ENCODE peak calls at places on chromosomes 3 and 15, in seven cellular contexts. Y, P, V, R, D, Z and W are unnamed samples.
A peak's percentile ranks its signal among the peaks of the same experiment; 100 is the strongest.

GRCh38 chr15:44595246-44595645 is 58.3 kb downstream of the EIF3J start:
- DNase-seq in Y (no peak), Z (no peak), R (no peak), P (no peak), V (no peak), D (no peak), W (no peak)

GRCh38 chr15:60529332-60529731 is 50.4 kb upstream of the ICE2 start:
- DNase-seq in V (no peak), Y (no peak), R (no peak), D (no peak), Z (no peak), P (no peak), W (no peak)

GRCh38 chr3:131735121-131735520 is 232.3 kb upstream of the MRPL3 start:
- DNase-seq in R (no peak), Y (no peak), V (no peak), Z (no peak), D (peak; percentile 76), P (no peak), W (no peak)

GRCh38 chr3:87037652-87038051 is 46.7 kb upstream of the VGLL3 start:
- DNase-seq in Y (no peak), D (no peak), Z (no peak), R (no peak), P (no peak), V (no peak), W (no peak)

GRCh38 chr3:196537319-196537984 is 22.3 kb upstream of the SMCO1 start:
- DNase-seq in R (peak; percentile 13), Z (peak; percentile 37), P (no peak), V (no peak), D (peak; percentile 68), Y (no peak), W (peak; percentile 69)

GRCh38 chr15:100731259-100732156 is 129.1 kb downstream of the ASB7 start:
- DNase-seq in R (peak; percentile 36), D (no peak), Y (no peak), V (no peak), P (no peak), Z (no peak), W (no peak)

GRCh38 chr3:64152100-64152499 is 73.2 kb downstream of the PRICKLE2 start:
- DNase-seq in R (peak; percentile 89), P (no peak), Y (no peak), Z (no peak), V (no peak), D (peak; percentile 92), W (no peak)

GRCh38 chr15:77059761-77060345 is 11.1 kb downstream of the TSPAN3 start:
- DNase-seq in P (peak; percentile 37), V (no peak), Y (no peak), Z (no peak), R (peak; percentile 15), D (peak; percentile 31), W (no peak)

GRCh38 chr3:66019896-66020295 is 18.8 kb downstream of the MAGI1 start:
- DNase-seq in Y (no peak), Z (no peak), V (no peak), R (no peak), D (no peak), P (no peak), W (no peak)

GRCh38 chr15:89783111-89783860 is 7.2 kb downstream of the MESP2 start:
- DNase-seq in Z (no peak), D (peak; percentile 37), P (no peak), R (peak; percentile 29), Y (no peak), V (no peak), W (no peak)

GRCh38 chr15:91611924-91612323 is 241.6 kb upstream of the SLCO3A1 start:
- DNase-seq in Z (no peak), R (no peak), D (no peak), V (no peak), P (no peak), Y (no peak), W (no peak)

GRCh38 chr3:142963266-142964149 is at the start of gene PAQR9:
- DNase-seq in Z (peak; percentile 23), Y (no peak), D (no peak), V (no peak), R (no peak), P (no peak), W (no peak)

GRCh38 chr3:4776399-4776979 is 202.7 kb upstream of the BHLHE40 start:
- DNase-seq in Y (no peak), P (peak; percentile 57), D (no peak), V (no peak), R (no peak), Z (peak; percentile 4), W (no peak)

GRCh38 chr3:185647880-185648210 is 61.8 kb downstream of the SENP2 start:
- DNase-seq in V (no peak), P (no peak), D (no peak), Z (no peak), Y (no peak), R (no peak), W (no peak)

GRCh38 chr15:89364341-89364740 is 29.7 kb upstream of the POLG start:
- DNase-seq in D (no peak), Z (no peak), V (peak; percentile 29), P (no peak), Y (no peak), R (no peak), W (no peak)

GRCh38 chr3:122996038-122996580 is 31.5 kb downstream of the SEMA5B start:
- DNase-seq in Y (no peak), R (no peak), D (no peak), V (peak; percentile 14), P (no peak), Z (no peak), W (no peak)

GRCh38 chr15:63500265-63501250 is 3.8 kb upstream of the USP3 start:
- DNase-seq in P (no peak), V (no peak), R (no peak), Z (no peak), Y (no peak), D (no peak), W (no peak)

GRCh38 chr3:150443331-150443741 is 35.2 kb downstream of the TSC22D2 start:
- DNase-seq in P (no peak), V (no peak), Y (no peak), D (peak; percentile 48), Z (no peak), R (peak; percentile 80), W (no peak)

GRCh38 chr3:157785071-157785826 is 282.0 kb upstream of the VEPH1 start:
- DNase-seq in Z (peak; percentile 79), P (no peak), R (peak; percentile 94), D (peak; percentile 83), Y (no peak), V (peak; percentile 14), W (no peak)

GRCh38 chr3:45807645-45808540 is 11.6 kb upstream of the SLC6A20 start:
- DNase-seq in P (no peak), V (no peak), Y (no peak), D (no peak), Z (no peak), R (no peak), W (no peak)

GRCh38 chr15:89625716-89626115 is 29.6 kb downstream of the KIF7 start:
- DNase-seq in D (no peak), Z (no peak), R (no peak), P (no peak), Y (no peak), V (no peak), W (no peak)

GRCh38 chr3:180640987-180641386 is 38.3 kb downstream of the CCDC39 start:
- DNase-seq in V (no peak), P (no peak), Z (no peak), D (no peak), Y (no peak), R (no peak), W (no peak)

GRCh38 chr3:180646187-180646790 is 33.0 kb downstream of the CCDC39 start:
- DNase-seq in P (no peak), D (peak; percentile 2), V (no peak), Y (no peak), Z (peak; percentile 6), R (no peak), W (no peak)
- TF ChIP-seq CTCF in P (peak; percentile 33), D (no peak), V (no peak), Y (no peak), Z (peak; percentile 36), R (peak; percentile 13), W (no peak)

GRCh38 chr15:69344238-69344637 is 45.5 kb downstream of the PAQR5 start:
- DNase-seq in Y (no peak), Z (no peak), V (no peak), R (no peak), P (no peak), D (no peak), W (no peak)
- TF ChIP-seq CTCF in Y (no peak), Z (no peak), V (no peak), R (no peak), P (no peak), D (no peak), W (no peak)

DNA sequence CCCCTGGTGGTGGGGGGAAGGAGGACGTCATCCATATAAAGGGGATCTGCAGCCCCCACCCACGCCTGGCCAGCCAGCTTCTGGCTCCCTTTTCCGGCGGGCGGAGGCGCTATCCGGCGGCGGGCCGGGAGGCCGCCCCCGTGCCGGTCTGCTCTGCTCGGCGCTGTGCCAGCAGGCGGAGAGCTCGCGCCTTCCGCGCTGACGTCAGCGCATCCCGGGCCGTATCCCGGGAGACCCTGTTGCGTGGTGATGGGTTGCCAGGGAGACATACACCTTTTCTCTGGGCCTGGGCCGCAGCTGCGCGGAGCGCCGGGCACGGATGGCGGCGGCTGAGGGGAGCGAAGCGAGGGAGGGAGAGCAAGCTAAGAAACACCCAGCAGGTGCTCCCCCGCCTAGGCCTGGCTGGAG is 1.1 kb downstream of the FAM131A start:
- DNase-seq in R (peak; percentile 87), D (peak; percentile 91), Y (peak; percentile 71), P (no peak), Z (no peak), V (no peak), W (peak; percentile 67)
- TF ChIP-seq CTCF in R (peak; percentile 9), D (peak; percentile 23), Y (peak; percentile 13), P (no peak), Z (no peak), V (no peak), W (no peak)

DNA sequence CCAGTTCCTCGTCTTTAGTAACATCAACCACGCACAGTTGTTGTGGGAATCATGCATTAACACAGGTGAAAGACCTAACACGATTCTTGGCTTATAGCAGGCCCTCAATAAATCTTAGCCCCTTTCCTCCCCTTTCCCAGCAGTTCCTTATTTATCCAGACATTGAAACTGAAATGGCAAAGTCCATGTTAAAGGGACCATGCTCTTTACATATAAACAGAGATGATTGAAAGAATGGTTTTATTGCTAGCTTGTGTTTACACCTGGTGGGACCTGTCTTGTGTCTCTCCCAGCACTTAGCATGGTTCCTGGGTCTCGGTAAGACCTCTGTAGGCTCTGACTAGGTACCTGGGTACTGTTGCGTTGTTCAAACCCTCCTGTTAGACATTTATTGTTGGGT is 251.8 kb downstream of the LRTM1 start:
- DNase-seq in R (no peak), Y (no peak), Z (no peak), V (no peak), D (no peak), P (no peak), W (no peak)
- TF ChIP-seq CTCF in R (no peak), Y (no peak), Z (no peak), V (no peak), D (no peak), P (no peak), W (no peak)

GRCh38 chr15:71103102-71103676 is 12.1 kb upstream of the THSD4 start:
- DNase-seq in V (no peak), R (peak; percentile 68), Y (no peak), Z (peak; percentile 58), D (peak; percentile 69), P (peak; percentile 29), W (no peak)
- TF ChIP-seq CTCF in V (no peak), R (peak; percentile 63), Y (no peak), Z (no peak), D (peak; percentile 70), P (peak; percentile 49), W (no peak)

GRCh38 chr15:25871403-25871802 is 8.3 kb upstream of the ATP10A start:
- DNase-seq in D (no peak), Z (no peak), Y (no peak), V (no peak), P (no peak), R (no peak), W (no peak)
- TF ChIP-seq CTCF in D (no peak), Z (no peak), Y (no peak), V (no peak), P (no peak), R (no peak), W (no peak)